ENCODE peak calls at places on chromosomes 7 and 10, in four cellular contexts. One of them, this sample, is unnamed.
A peak's percentile ranks its signal among the peaks of the same experiment; 100 is the strongest.

GRCh38 chr7:1679326-1679965 is 9.4 kb downstream of the ELFN1 start:
- DNase-seq in esophagus squamous epithelium: no peak
- DNase-seq in NCI-H1105: no peak
- DNase-seq in chondrocyte: peak; percentile 74
- DNase-seq in this sample: no peak

GRCh38 chr7:47285860-47286491 is 295.9 kb downstream of the TNS3 start:
- DNase-seq in chondrocyte: no peak
- DNase-seq in esophagus squamous epithelium: no peak
- DNase-seq in NCI-H1105: no peak
- DNase-seq in this sample: no peak

GRCh38 chr10:105800626-105801025 is 1159.5 kb downstream of the SORCS3 start:
- DNase-seq in NCI-H1105: no peak
- DNase-seq in chondrocyte: no peak
- DNase-seq in esophagus squamous epithelium: no peak
- DNase-seq in this sample: no peak

GRCh38 chr7:4809091-4809591 is 33.7 kb downstream of the AP5Z1 start:
- DNase-seq in NCI-H1105: no peak
- DNase-seq in chondrocyte: peak; percentile 83
- DNase-seq in esophagus squamous epithelium: no peak
- DNase-seq in this sample: no peak

GRCh38 chr7:40700653-40701475 is 566.1 kb downstream of the SUGCT start:
- DNase-seq in esophagus squamous epithelium: no peak
- DNase-seq in chondrocyte: no peak
- DNase-seq in NCI-H1105: no peak
- DNase-seq in this sample: no peak

GRCh38 chr7:134315679-134316538 is 821 bp downstream of the SLC35B4 start:
- DNase-seq in chondrocyte: no peak
- DNase-seq in NCI-H1105: no peak
- DNase-seq in esophagus squamous epithelium: no peak
- DNase-seq in this sample: no peak

GRCh38 chr10:115214799-115215198 is 121.6 kb downstream of the ATRNL1 start:
- DNase-seq in chondrocyte: no peak
- DNase-seq in NCI-H1105: no peak
- DNase-seq in esophagus squamous epithelium: no peak
- DNase-seq in this sample: no peak

GRCh38 chr10:49360271-49361177 is 35.4 kb downstream of the DRGX start:
- DNase-seq in esophagus squamous epithelium: no peak
- DNase-seq in chondrocyte: no peak
- DNase-seq in NCI-H1105: peak; percentile 4
- DNase-seq in this sample: no peak

GRCh38 chr10:62099299-62099698 is 169.3 kb downstream of the RTKN2 start:
- DNase-seq in NCI-H1105: no peak
- DNase-seq in esophagus squamous epithelium: no peak
- DNase-seq in chondrocyte: no peak
- DNase-seq in this sample: no peak

GRCh38 chr7:140212100-140212881 is 35.5 kb upstream of the KDM7A start:
- DNase-seq in chondrocyte: no peak
- DNase-seq in esophagus squamous epithelium: no peak
- DNase-seq in NCI-H1105: no peak
- DNase-seq in this sample: no peak

GRCh38 chr10:65112573-65112972 is 1591.4 kb downstream of the REEP3 start:
- DNase-seq in chondrocyte: no peak
- DNase-seq in esophagus squamous epithelium: no peak
- DNase-seq in NCI-H1105: no peak
- DNase-seq in this sample: no peak

GRCh38 chr10:95319239-95319638 is 28.4 kb upstream of the PDLIM1 start:
- DNase-seq in esophagus squamous epithelium: no peak
- DNase-seq in chondrocyte: no peak
- DNase-seq in NCI-H1105: no peak
- DNase-seq in this sample: no peak